ENCODE peak calls at places on chromosomes 11 and 22, in four cellular contexts. W is body of pancreas, I is AG10803, J is ELR. P is an unnamed sample.

GRCh38 chr22:25334091-25334490 is 114.7 kb downstream of the CRYBB2 start:
- DNase-seq in W (peak), I (peak), J (peak), P (peak)

GRCh38 chr11:134228625-134229024 is 4.2 kb downstream of the VPS26B start:
- DNase-seq in W (no peak), I (peak), J (peak), P (peak)

GRCh38 chr11:121105063-121105480 is 4.0 kb downstream of the TECTA start:
- DNase-seq in W (peak), I (peak), J (no peak), P (no peak)

GRCh38 chr22:21861856-21862255 is 5.6 kb downstream of the MAPK1 start:
- DNase-seq in W (no peak), I (no peak), J (no peak), P (no peak)

GRCh38 chr22:33917744-33918406 is 2.4 kb downstream of the LARGE1 start:
- DNase-seq in W (no peak), I (peak), J (no peak), P (no peak)

GRCh38 chr22:50621491-50621880 is 6.5 kb downstream of the ARSA start:
- DNase-seq in W (no peak), I (no peak), J (no peak), P (no peak)

GRCh38 chr11:119476666-119477331 is 53.8 kb upstream of the THY1 start:
- DNase-seq in W (no peak), I (no peak), J (no peak), P (no peak)

GRCh38 chr11:73387594-73388021 is 11.4 kb downstream of the RELT start:
- DNase-seq in W (no peak), I (no peak), J (no peak), P (no peak)

GRCh38 chr11:119320593-119321524 is 3.9 kb upstream of the MCAM start:
- DNase-seq in W (peak), I (peak), J (peak), P (peak)

GRCh38 chr11:128052912-128053641 is 534.3 kb downstream of the ETS1 start:
- DNase-seq in W (no peak), I (peak), J (peak), P (peak)

GRCh38 chr22:28369849-28370248 is 309.8 kb downstream of the TTC28 start:
- DNase-seq in W (no peak), I (no peak), J (no peak), P (no peak)

GRCh38 chr11:72716291-72716690 is 35.9 kb downstream of the ARAP1 start:
- DNase-seq in W (no peak), I (no peak), J (no peak), P (no peak)

GRCh38 chr11:70732493-70733206 is 334.3 kb downstream of the CTTN start:
- DNase-seq in W (no peak), I (no peak), J (no peak), P (no peak)

GRCh38 chr22:27329471-27329870 is 472.1 kb downstream of the MN1 start:
- DNase-seq in W (no peak), I (no peak), J (no peak), P (no peak)